ENCODE peak calls at places on chromosome 19, in seven cellular contexts. H is sigmoid colon, Z is suprapubic skin, S is HCT116, V is K562, B is transverse colon, I is stomach. L is an unnamed sample. For H3K9me3, the result is how much of the 10 kb centered on the place peaks cover.

GRCh38 chr19:11530432-11530831 is 1.5 kb upstream of the ECSIT start:
- DNase-seq in H (peak), Z (peak), S (peak), V (peak), B (peak), I (peak), L (peak)

GRCh38 chr19:23070353-23070781 is 46.5 kb upstream of the ZNF730 start:
- DNase-seq in H (peak), Z (no peak), S (no peak), V (peak), B (peak), I (no peak), L (peak)

GRCh38 chr19:56823956-56824355 is 16.6 kb downstream of the PEG3 start:
- DNase-seq in H (no peak), Z (no peak), S (no peak), V (no peak), B (no peak), I (no peak), L (no peak)

GRCh38 chr19:24159707-24160106 is 72.7 kb downstream of the ZNF254 start:
- DNase-seq in H (no peak), Z (no peak), S (no peak), V (no peak), B (no peak), I (no peak), L (no peak)

GRCh38 chr19:16161848-16162247 is 11.5 kb downstream of the CIB3 start:
- DNase-seq in H (no peak), Z (no peak), S (peak), V (no peak), B (no peak), I (no peak), L (no peak)

GRCh38 chr19:51352783-51353360 is 10.9 kb upstream of the VSIG10L start:
- DNase-seq in H (no peak), Z (no peak), S (no peak), V (no peak), B (no peak), I (no peak), L (no peak)

GRCh38 chr19:52592301-52592700 is 22.2 kb downstream of the ZNF701 start:
- DNase-seq in H (no peak), Z (no peak), S (no peak), V (no peak), B (no peak), I (no peak), L (no peak)

GRCh38 chr19:53581871-53582279 is 43.9 kb downstream of the ZNF331 start:
- DNase-seq in H (no peak), Z (no peak), S (no peak), V (no peak), B (no peak), I (no peak), L (no peak)

GRCh38 chr19:42563352-42564210 is 31.1 kb downstream of the CEACAM8 start:
- DNase-seq in H (no peak), Z (no peak), S (peak), V (peak), B (peak), I (peak), L (peak)

GRCh38 chr19:45142016-45142727 is 18.6 kb downstream of the NKPD1 start:
- DNase-seq in H (no peak), Z (no peak), S (no peak), V (no peak), B (no peak), I (no peak), L (no peak)

GRCh38 chr19:20279516-20279915 is 112.5 kb downstream of the ZNF486 start:
- DNase-seq in H (no peak), Z (no peak), S (no peak), V (no peak), B (no peak), I (no peak), L (no peak)

GRCh38 chr19:28687296-28687695 is 525.7 kb downstream of the UQCRFS1 start:
- DNase-seq in H (no peak), Z (no peak), S (no peak), V (no peak), B (no peak), I (no peak), L (no peak)

GRCh38 chr19:40717325-40717879 is 490 bp downstream of the ITPKC start:
- DNase-seq in H (peak), Z (peak), S (no peak), V (no peak), B (no peak), I (no peak), L (no peak)
- H3K4me3 ChIP-seq in H (peak), Z (peak), S (peak), V (peak), B (peak), I (peak), L (peak)

GRCh38 chr19:9610484-9611113 is 10.4 kb downstream of the ZNF561 start:
- DNase-seq in H (no peak), Z (no peak), S (no peak), V (no peak), B (no peak), I (no peak), L (no peak)
- H3K9me3 ChIP-seq in H (under half), Z (under half), S (under half), V (under half), B (half or more), I (half or more), L (half or more)

GRCh38 chr19:40412866-40413265 is 312 bp downstream of the PRX start:
- DNase-seq in H (no peak), Z (no peak), S (no peak), V (no peak), B (no peak), I (no peak), L (no peak)

GRCh38 chr19:40413291-40413994 is at the start of gene PRX:
- DNase-seq in H (no peak), Z (no peak), S (no peak), V (peak), B (no peak), I (no peak), L (no peak)

GRCh38 chr19:40410030-40410389 is 3.2 kb downstream of the PRX start:
- DNase-seq in H (no peak), Z (no peak), S (no peak), V (no peak), B (no peak), I (no peak), L (no peak)

GRCh38 chr19:40411958-40412499 is 1.1 kb downstream of the PRX start:
- DNase-seq in H (no peak), Z (no peak), S (no peak), V (peak), B (no peak), I (no peak), L (no peak)

DNA sequence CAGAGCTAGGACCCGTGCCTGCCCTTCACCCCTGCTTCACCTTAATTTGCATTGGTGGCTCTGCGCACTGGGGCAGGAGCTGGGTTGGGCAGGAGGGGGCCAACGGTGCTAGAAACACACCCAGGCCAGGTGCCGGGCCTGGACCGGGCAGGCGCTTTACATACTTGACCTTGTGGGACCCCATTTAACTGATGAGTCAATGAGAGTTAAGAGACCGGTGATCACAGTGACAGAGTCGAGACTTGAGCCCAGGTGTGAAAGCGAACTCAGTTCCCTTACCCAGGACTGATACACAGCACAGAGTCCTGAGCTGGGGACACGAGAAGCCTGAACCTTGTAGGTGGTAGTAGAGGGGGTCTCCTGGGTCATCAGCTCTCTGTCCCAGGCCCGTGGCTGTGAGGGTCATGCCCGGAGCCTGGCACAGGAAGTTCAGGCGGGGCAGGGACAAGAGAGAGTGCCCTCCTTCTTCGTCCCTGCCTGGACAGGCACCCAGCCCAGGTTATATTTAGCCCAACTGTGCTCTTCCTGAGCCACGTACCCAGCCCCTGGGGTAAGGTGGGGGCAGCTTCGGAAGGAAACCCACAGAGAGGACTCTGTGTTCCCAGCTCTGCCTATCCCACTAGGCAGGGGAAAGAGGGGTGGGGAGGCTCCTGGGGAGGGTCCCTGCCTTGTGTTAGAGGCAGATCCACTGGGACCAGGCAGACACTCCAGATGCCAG is 1.9 kb downstream of the PRX start:
- DNase-seq in H (no peak), Z (no peak), S (no peak), V (no peak), B (peak), I (no peak), L (peak)
- TF ChIP-seq POLR2AphosphoS5 in H (no peak), Z (no peak), S (peak), V (no peak), B (no peak), I (no peak), L (peak)

DNA sequence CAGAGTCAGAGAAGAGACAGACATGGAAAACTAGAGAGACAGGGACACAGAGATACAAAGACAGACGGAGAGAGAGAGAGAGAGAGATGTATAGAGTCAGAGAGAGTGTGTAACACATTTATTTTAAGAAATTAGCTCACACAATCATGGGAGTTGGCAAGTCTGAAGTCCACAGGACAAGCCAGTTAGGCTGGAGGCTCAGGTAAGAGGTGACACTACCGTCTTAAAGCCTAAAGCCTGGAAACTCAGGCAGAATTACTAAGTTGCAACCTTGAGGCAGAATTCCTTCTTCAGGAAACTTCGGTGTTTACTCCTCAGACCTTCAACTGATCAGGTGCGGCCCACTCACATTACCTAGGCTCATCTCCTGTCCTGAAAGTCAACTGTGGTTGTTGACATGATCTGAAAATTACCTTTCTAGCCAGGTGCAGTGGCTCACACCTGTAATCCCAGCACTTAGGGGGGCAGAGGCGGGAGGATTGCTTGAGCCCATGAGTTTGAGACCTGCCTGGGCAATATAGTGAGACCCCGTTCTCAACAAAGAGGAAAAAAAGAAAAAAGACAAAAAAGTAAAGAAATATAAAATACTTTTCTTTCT is 2.8 kb upstream of the TNFSF14 start:
- DNase-seq in H (no peak), Z (no peak), S (no peak), V (no peak), B (no peak), I (no peak), L (no peak)
- H3K4me3 ChIP-seq in H (no peak), Z (no peak), S (no peak), V (no peak), B (no peak), I (no peak), L (no peak)

DNA sequence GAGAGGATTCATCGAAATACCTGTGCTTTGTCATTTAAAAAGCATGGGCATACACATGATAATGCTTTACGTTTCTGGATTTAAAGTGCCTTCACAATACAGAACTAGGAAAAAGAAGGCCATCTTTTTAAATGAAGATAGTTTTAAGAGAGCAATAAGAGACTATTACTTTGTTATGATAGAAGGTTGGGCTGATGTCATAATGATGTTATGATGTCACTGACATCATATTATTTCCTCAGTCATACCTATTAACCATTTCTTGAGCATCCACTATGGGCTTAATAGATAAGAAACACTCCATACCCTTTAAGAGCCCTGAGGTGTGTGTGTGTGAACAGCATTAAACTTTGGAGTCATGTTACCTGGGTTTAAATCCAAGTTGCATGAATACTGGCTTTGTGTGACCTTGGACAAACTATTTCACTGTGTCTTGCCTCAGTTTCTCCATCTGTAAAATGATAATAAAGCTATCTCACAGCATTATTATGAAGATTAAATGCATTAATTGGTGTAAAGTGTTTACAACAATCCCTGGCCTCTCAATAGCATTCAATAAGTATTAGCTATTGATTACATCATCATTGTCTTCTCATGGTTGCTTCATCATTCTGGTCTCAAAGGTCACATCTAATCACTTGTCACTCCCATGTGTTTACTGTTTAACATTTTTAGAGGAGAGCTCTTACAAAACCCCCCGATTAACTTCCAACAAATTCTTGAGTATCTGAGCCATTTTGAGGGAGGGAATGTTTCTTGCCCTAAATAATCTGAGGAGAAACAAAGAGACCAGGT is 11.1 kb downstream of the ZNF181 start:
- DNase-seq in H (no peak), Z (no peak), S (no peak), V (no peak), B (no peak), I (no peak), L (no peak)
- H3K9me3 ChIP-seq in H (under half), Z (half or more), S (under half), V (under half), B (under half), I (half or more), L (half or more)

DNA sequence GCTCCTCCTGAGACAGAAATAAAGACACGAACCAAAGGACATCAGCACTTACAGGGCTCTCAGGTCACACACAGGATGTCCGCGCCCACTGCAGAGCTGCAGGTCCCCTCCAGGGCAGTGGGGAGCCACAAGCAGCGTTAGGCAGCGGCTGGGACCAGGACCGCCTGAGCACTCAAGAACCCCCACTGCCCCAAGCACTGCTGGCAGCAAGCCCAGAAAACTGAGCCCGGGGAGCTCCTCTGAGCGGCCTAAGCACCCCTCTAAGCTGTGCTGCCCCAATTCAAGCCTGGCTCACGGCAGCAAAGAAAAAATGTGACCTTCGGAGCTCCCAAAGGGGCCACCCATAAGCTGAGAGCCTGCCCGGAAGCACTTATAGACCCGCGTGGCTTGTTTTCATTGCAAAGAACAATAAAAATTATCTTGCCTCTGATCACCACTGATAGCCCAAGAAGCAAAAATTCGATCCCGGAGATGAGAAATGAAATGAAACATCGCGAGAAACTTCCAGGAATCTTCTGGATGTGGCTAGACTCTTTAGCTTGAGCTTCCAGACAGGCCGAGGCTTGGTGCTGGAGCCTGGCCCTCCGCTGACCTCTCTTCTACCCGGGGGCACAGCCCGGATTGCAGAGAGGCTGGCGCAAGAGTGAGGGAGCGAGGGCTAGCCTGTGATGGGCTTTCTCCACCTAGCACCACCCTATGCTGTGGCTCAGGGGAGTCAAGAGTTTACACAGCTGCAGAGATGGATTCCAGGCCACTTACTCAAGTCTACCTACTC is 6.3 kb downstream of the DPP9 start:
- DNase-seq in H (no peak), Z (no peak), S (no peak), V (no peak), B (no peak), I (no peak), L (no peak)
- TF ChIP-seq POLR2AphosphoS5 in H (no peak), Z (no peak), S (no peak), V (no peak), B (no peak), I (no peak), L (peak)

L was measured in upper lobe of left lung.